ENCODE peak calls at places on chromosome 2, in ten cellular contexts. V is activated B cell treated with CpG ODN at 0.5 μM for 24 hours, F is HEK293T, C is dorsolateral prefrontal cortex, H is NCI-H2171, P is fibroblast of lung, W is cardiac fibroblast, U is hippocampal formation, E is hypothalamus, X is GM13976. J is an unnamed sample.
A peak's percentile ranks its signal among the peaks of the same experiment; 100 is the strongest.

GRCh38 chr2:3291113-3291512 is 86.5 kb downstream of the EIPR1 start:
- DNase-seq in P (no peak), U (no peak), V (no peak), E (no peak), W (no peak), X (no peak), C (no peak), F (no peak), H (no peak), J (no peak)

GRCh38 chr2:95384854-95385569 is 17.5 kb upstream of the FAHD2A start:
- DNase-seq in E (no peak), P (peak; percentile 8), C (no peak), W (peak; percentile 22), X (no peak), U (no peak), F (no peak), V (no peak), H (no peak), J (no peak)

GRCh38 chr2:83817511-83817910 is 641.6 kb downstream of the SUCLG1 start:
- DNase-seq in F (no peak), W (peak; percentile 8), V (no peak), H (no peak), C (no peak), X (no peak), E (no peak), P (peak; percentile 2), U (no peak), J (no peak)

GRCh38 chr2:68059769-68060525 is 2.9 kb downstream of the C1D start:
- DNase-seq in X (no peak), W (no peak), V (no peak), E (no peak), U (no peak), C (no peak), P (no peak), F (no peak), H (no peak), J (no peak)

GRCh38 chr2:133821107-133821760 is 253.0 kb upstream of the NCKAP5 start:
- DNase-seq in W (peak; percentile 56), X (no peak), F (no peak), C (no peak), E (no peak), U (no peak), H (no peak), V (no peak), P (peak; percentile 75), J (no peak)

GRCh38 chr2:39377226-39377939 is 59.7 kb downstream of the MAP4K3 start:
- DNase-seq in H (no peak), C (no peak), X (peak; percentile 40), U (no peak), V (no peak), W (peak; percentile 16), E (no peak), F (no peak), P (no peak), J (no peak)

GRCh38 chr2:16644204-16644925 is 21.3 kb downstream of the CYRIA start:
- DNase-seq in V (no peak), H (no peak), P (no peak), F (no peak), E (no peak), C (no peak), W (no peak), U (no peak), X (no peak), J (no peak)

GRCh38 chr2:211216221-211216620 is 659.8 kb downstream of the CPS1 start:
- DNase-seq in X (no peak), P (no peak), H (no peak), W (peak; percentile 1), F (no peak), C (no peak), U (no peak), E (no peak), V (no peak), J (no peak)

GRCh38 chr2:96541753-96542152 is 5.2 kb downstream of the ARID5A start:
- DNase-seq in V (no peak), H (no peak), W (no peak), F (no peak), E (no peak), P (no peak), C (no peak), U (no peak), X (no peak), J (no peak)

GRCh38 chr2:211737282-211737681 is 801.3 kb downstream of the ERBB4 start:
- DNase-seq in P (no peak), E (no peak), F (no peak), W (peak; percentile 3), V (no peak), U (no peak), H (no peak), C (no peak), X (no peak), J (no peak)

GRCh38 chr2:38509322-38509946 is 93.3 kb downstream of the HNRNPLL start:
- DNase-seq in W (peak; percentile 72), V (no peak), X (no peak), H (peak; percentile 11), E (no peak), P (peak; percentile 71), U (no peak), C (no peak), F (no peak), J (no peak)